ENCODE peak calls at places on chromosomes 2 and 18, in nine cellular contexts. L, O, H, A, R, V, P, X and M are unnamed samples.

GRCh38 chr2:11551569-11552259 is 17.9 kb downstream of the GREB1 start:
- DNase-seq in L (no peak), O (no peak), H (peak; percentile 46), A (no peak), R (no peak), V (no peak), P (no peak), X (no peak), M (no peak)

GRCh38 chr2:173353556-173353955 is 1.1 kb upstream of the CDCA7 start:
- DNase-seq in L (no peak), O (no peak), H (no peak), A (no peak), R (no peak), V (no peak), P (no peak), X (no peak), M (no peak)

GRCh38 chr18:33914399-33914798 is 310.3 kb downstream of the NOL4 start:
- DNase-seq in L (no peak), O (no peak), H (no peak), A (no peak), R (no peak), V (no peak), P (no peak), X (no peak), M (no peak)

GRCh38 chr18:30072609-30073385 is 969.7 kb downstream of the DSC3 start:
- DNase-seq in L (no peak), O (no peak), H (no peak), A (no peak), R (no peak), V (no peak), P (no peak), X (no peak), M (no peak)

GRCh38 chr2:105926960-105927678 is 182.4 kb downstream of the NCK2 start:
- DNase-seq in L (no peak), O (no peak), H (no peak), A (no peak), R (peak; percentile 25), V (no peak), P (peak; percentile 21), X (no peak), M (no peak)

GRCh38 chr2:96832751-96833507 is 10.9 kb downstream of the ANKRD23 start:
- DNase-seq in L (peak; percentile 90), O (no peak), H (peak; percentile 67), A (peak; percentile 86), R (no peak), V (peak; percentile 69), P (no peak), X (peak; percentile 64), M (peak; percentile 85)

GRCh38 chr18:45997689-45998088 is 30.6 kb upstream of the EPG5 start:
- DNase-seq in L (no peak), O (no peak), H (no peak), A (no peak), R (no peak), V (no peak), P (no peak), X (no peak), M (no peak)

GRCh38 chr2:163737169-163737439 is 1.3 kb upstream of the FIGN start:
- DNase-seq in L (no peak), O (no peak), H (no peak), A (no peak), R (no peak), V (no peak), P (no peak), X (no peak), M (no peak)

GRCh38 chr2:156455366-156455975 is 19.3 kb downstream of the GPD2 start:
- DNase-seq in L (no peak), O (no peak), H (peak; percentile 79), A (no peak), R (no peak), V (no peak), P (no peak), X (peak; percentile 50), M (no peak)

DNA sequence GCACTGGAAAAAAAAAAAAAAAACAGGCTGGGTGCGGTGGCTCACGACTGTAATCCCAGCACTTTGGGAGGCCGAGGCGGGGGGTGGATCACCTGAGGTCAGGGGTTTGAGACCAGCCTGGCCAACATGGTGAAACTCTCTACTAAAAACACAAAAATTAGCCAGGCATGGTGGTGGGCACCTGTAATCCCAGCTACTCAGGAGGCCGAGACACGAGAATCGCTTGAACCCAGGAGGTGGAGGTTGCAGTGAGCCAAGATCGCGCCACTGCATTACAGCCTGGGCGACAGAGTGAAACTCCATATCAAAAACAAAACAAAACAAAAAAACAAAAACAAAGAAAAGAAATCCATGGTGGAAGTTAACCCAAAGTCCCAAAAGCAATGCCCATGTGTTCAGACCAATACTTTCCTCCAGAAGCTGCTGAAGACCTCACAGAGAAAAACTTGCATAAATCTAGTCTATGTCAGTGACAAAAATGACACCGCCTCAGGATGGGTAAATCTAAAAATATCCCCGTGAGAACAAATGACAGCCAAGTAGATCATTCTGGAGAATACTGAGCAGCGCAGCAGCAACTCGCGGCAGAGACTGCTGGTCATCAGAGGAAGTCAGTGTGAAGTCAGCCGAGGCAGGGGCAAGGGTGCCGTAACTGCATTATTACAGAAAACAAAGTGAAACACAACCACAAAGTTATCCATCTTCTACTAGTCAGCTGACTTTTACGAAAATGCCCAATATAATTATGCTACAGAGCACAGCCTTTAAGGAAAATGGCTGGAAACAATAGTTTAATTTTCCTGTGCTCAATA is 41.0 kb downstream of the LPIN2 start:
- DNase-seq in L (no peak), O (no peak), H (no peak), A (no peak), R (peak; percentile 59), V (no peak), P (no peak), X (no peak), M (no peak)
- TF ChIP-seq POLR2A in L (no peak), O (no peak), H (no peak), A (no peak), R (peak; percentile 24), V (no peak), P (no peak), X (no peak), M (no peak)

DNA sequence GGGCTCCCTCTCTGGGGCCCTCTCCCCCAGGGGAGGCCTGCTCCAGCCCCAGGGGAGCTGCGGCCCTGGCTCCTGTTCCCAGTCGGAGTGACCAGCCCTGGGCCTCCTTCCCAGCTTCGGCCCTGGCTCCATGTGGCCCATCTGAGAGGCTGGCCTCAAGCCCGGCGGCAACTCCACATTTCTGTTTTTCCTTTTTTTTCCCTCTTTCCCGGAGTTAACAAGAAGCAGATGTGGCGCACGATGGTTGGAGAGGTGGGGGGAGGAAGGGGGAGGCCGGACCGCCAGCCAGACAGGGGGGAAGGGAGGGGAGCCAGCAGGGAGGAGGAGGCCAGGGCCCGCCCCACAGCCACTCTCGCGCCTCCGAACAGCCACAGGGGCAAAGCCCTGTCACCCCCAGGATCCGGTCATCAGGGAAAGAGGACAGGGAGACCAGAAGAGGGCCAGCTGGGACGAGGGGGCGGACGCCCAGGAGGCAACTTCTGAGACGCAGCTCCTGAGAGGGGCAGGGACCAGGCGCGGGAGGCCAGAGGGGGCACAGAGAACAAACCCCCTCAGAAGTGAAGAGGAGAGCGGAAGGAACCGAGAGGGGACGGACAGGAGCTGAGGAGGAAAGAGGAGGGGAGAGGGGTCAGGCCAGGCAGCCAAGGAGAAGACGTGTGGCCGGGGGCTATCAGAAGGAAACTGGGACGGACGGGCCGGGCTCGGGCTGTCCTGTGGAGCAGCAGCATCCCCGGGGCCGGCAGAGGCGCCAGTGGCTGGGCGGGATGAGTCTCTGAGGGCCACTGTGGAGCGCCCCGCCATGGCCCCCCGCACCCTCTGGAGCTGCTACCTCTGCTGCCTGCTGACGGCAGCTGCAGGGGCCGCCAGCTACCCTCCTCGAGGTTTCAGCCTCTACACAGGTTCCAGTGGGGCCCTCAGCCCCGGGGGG is at the start of gene EMILIN1:
- DNase-seq in L (peak; percentile 95), O (peak; percentile 92), H (no peak), A (peak; percentile 53), R (peak; percentile 73), V (no peak), P (no peak), X (peak; percentile 96), M (no peak)
- TF ChIP-seq POLR2A in L (peak; percentile 63), O (no peak), H (no peak), A (no peak), R (peak; percentile 47), V (no peak), P (no peak), X (peak; percentile 47), M (no peak)

GRCh38 chr18:59877366-59877765 is 22.4 kb upstream of the PMAIP1 start:
- DNase-seq in L (no peak), O (no peak), H (no peak), A (no peak), R (no peak), V (no peak), P (no peak), X (no peak), M (no peak)

GRCh38 chr18:59871711-59872362 is 28.0 kb upstream of the PMAIP1 start:
- DNase-seq in L (no peak), O (no peak), H (no peak), A (no peak), R (no peak), V (no peak), P (no peak), X (no peak), M (no peak)

GRCh38 chr18:59876310-59876626 is 23.5 kb upstream of the PMAIP1 start:
- DNase-seq in L (no peak), O (no peak), H (no peak), A (no peak), R (no peak), V (no peak), P (no peak), X (no peak), M (no peak)

GRCh38 chr18:59873616-59874015 is 26.2 kb upstream of the PMAIP1 start:
- DNase-seq in L (no peak), O (no peak), H (no peak), A (no peak), R (no peak), V (no peak), P (no peak), X (peak; percentile 58), M (no peak)

DNA sequence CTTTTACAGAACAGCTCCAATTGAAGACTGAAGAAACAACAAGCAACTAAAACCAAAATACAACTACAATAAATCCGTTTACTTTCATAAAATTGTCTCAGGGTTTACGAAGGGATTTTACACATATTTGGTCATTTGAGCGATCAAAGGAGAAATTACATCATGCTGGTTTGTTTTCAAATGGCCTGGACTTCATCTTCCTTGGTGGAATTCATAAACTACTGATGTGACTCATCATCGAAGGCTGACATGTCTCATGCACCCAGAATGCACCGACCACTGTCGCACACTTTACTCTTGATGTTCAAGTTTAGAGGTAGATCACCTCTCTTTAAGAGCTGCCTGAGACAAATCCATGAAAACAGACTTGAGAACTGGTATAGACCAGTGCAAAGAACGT is 25.6 kb upstream of the PMAIP1 start:
- DNase-seq in L (no peak), O (no peak), H (peak; percentile 57), A (no peak), R (no peak), V (no peak), P (peak; percentile 13), X (peak; percentile 96), M (no peak)
- TF ChIP-seq POLR2A in L (no peak), O (no peak), H (no peak), A (no peak), R (no peak), V (no peak), P (no peak), X (no peak), M (no peak)

DNA sequence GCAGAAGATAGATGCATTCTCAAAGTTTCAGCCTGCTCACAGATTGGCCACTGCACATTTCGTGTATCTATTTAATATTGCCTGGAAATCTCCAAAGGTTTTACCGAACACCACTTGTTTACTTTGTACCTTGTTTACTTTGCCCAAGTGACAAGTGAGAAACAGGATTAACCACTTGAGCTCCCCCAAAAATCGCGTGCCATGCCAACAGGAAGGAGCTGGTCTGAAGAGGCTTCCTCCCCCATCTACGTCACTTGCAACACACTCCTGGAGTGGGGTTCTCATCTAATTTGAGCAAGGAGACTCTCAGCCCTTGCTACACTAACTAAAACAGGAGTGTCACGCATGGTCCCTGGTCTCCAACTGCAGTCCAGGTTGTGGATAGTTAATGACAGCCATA is 212.5 kb upstream of the TMEM200C start:
- DNase-seq in L (no peak), O (no peak), H (no peak), A (no peak), R (no peak), V (no peak), P (no peak), X (no peak), M (no peak)
- TF ChIP-seq POLR2A in L (no peak), O (no peak), H (no peak), A (no peak), R (no peak), V (no peak), P (no peak), X (no peak), M (no peak)